ENCODE peak calls at places on chromosomes 12 and 14, in four cellular contexts. One of them, this sample, is unnamed.

GRCh38 chr12:75591628-75592027 is 80.2 kb upstream of the KRR1 start:
- DNase-seq in SK-N-SH: peak
- DNase-seq in K562: no peak
- DNase-seq in H1: no peak
- DNase-seq in this sample: no peak

GRCh38 chr12:80129895-80130535 is 30.7 kb downstream of the OTOGL start:
- DNase-seq in K562: no peak
- DNase-seq in SK-N-SH: no peak
- DNase-seq in H1: no peak
- DNase-seq in this sample: no peak

GRCh38 chr14:99472937-99473336 is 7.7 kb downstream of the SETD3 start:
- DNase-seq in H1: no peak
- DNase-seq in K562: no peak
- DNase-seq in SK-N-SH: no peak
- DNase-seq in this sample: no peak

GRCh38 chr12:122944588-122944987 is 21.7 kb downstream of the ABCB9 start:
- DNase-seq in H1: no peak
- DNase-seq in K562: no peak
- DNase-seq in SK-N-SH: no peak
- DNase-seq in this sample: no peak

GRCh38 chr14:106506901-106507305 is 980.5 kb downstream of the TMEM121 start:
- DNase-seq in K562: no peak
- DNase-seq in H1: no peak
- DNase-seq in SK-N-SH: no peak
- DNase-seq in this sample: no peak

GRCh38 chr14:34254596-34254995 is 207.4 kb downstream of the SPTSSA start:
- DNase-seq in K562: no peak
- DNase-seq in SK-N-SH: no peak
- DNase-seq in H1: no peak
- DNase-seq in this sample: no peak

GRCh38 chr12:51437471-51437870 is 12.8 kb downstream of the SLC4A8 start:
- DNase-seq in SK-N-SH: no peak
- DNase-seq in H1: no peak
- DNase-seq in K562: no peak
- DNase-seq in this sample: no peak

GRCh38 chr14:75273272-75274044 is 5.2 kb upstream of the FOS start:
- DNase-seq in K562: no peak
- DNase-seq in SK-N-SH: no peak
- DNase-seq in H1: no peak
- DNase-seq in this sample: no peak

GRCh38 chr12:57195655-57196371 is 20.8 kb upstream of the NXPH4 start:
- DNase-seq in K562: no peak
- DNase-seq in H1: no peak
- DNase-seq in SK-N-SH: no peak
- DNase-seq in this sample: no peak

GRCh38 chr14:105343194-105343593 is 28.6 kb downstream of the PACS2 start:
- DNase-seq in H1: no peak
- DNase-seq in K562: no peak
- DNase-seq in SK-N-SH: peak
- DNase-seq in this sample: no peak

GRCh38 chr14:101019541-101019940 is 116.0 kb upstream of the RTL1 start:
- DNase-seq in K562: peak
- DNase-seq in H1: peak
- DNase-seq in SK-N-SH: no peak
- DNase-seq in this sample: peak

GRCh38 chr14:22190411-22191191 is 398.4 kb downstream of the DAD1 start:
- DNase-seq in K562: no peak
- DNase-seq in H1: no peak
- DNase-seq in SK-N-SH: no peak
- DNase-seq in this sample: no peak

DNA sequence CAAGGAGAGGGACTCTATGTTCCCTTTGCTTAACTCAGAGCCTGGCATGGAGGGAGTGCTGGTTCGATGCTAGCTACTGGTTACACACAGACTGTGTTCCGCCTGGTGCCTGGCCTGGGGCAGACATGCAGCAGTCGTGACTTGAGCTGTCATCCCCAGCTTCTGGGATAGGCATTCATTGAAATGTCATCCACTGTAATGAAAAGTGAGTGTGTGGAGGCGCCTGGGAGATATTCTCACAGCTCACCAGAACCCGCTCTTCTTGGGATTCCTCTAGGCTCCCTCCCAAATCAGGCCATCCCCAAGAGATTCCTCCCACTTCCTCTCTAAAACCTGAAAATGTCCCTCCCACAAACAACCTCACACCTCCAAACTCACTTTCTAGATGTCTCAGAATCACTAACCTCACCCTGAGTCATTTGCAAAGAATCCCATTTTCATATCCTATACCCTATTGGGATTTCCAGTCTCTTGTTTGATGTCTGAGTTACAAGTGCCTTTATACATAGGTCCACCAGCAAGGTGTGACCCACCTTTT is 82.8 kb downstream of the CRACR2A start:
- DNase-seq in K562: no peak
- DNase-seq in H1: no peak
- DNase-seq in SK-N-SH: no peak
- DNase-seq in this sample: no peak
- TF ChIP-seq TEAD4 in K562: no peak
- TF ChIP-seq TEAD4 in H1: no peak
- TF ChIP-seq TEAD4 in SK-N-SH: no peak
- TF ChIP-seq TEAD4 in this sample: no peak

DNA sequence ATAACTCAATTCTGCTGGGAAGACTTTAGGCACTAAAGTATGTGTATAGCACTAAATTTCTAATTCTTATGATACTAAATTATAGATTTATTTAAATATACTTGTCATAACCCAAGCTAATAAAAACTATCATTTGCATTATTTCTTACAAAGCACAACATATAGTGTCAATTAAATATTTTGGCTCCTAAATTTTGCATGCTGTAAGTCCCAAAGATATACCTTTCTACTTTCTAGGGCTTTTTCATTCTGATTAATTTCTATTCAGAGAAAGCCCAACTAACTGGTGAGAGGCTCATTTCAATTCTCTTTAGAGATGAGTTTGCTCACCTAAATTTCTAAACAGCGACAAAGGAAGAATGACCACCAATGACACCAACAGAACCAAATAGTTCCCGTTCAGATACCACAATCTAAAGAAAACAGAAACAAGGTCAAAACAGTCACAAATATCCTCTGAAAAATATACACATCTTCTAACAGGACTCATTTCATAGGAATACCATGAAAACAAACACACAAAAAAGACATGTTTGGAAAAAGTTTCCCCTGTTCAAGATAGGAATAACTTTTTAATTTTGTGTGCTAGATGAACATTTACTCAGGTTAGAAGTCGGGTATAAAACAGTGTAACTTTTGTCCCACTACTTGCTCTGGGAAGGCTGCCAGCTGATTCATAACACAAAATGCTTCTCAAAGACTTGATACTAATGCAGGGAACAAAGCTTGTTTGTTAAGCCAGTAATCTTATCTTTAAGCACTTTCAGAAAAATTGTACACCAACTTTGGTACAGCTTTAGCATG is 7.6 kb downstream of the SLC38A2 start:
- DNase-seq in SK-N-SH: no peak
- DNase-seq in H1: no peak
- DNase-seq in K562: no peak
- DNase-seq in this sample: no peak
- TF ChIP-seq TEAD4 in SK-N-SH: no peak
- TF ChIP-seq TEAD4 in H1: no peak
- TF ChIP-seq TEAD4 in K562: no peak
- TF ChIP-seq TEAD4 in this sample: no peak

DNA sequence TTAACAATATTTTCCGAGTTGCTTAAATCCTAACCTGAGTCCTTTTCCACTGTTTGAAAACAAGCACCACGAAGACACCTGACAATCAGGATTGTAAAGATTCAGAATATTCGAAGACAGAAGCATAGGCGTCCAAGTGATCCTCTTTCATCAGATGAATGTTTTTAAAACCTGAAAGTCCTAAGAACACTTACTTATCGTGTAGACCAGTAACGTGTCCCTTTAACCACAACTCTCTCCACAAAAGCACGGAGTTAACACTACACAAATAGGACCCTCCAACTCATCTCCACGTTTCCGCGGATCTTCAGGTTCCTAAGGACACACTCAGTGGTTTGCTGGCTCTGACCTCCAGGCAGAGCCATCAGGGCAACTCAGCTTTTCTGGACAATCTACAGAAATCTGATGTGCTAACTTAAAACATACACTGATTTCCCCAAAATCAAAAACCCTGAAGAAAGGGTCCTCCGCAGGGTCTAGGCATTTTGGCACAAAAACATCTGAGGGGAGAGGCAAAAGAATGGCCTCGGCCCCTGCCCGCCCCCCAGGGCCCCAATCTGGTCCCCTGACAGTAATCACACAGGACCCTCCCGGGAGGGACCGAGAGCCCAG is 1.1 kb downstream of the DICER1 start:
- DNase-seq in K562: peak
- DNase-seq in H1: no peak
- DNase-seq in SK-N-SH: no peak
- DNase-seq in this sample: no peak
- TF ChIP-seq TEAD4 in K562: no peak
- TF ChIP-seq TEAD4 in H1: no peak
- TF ChIP-seq TEAD4 in SK-N-SH: no peak
- TF ChIP-seq TEAD4 in this sample: no peak

GRCh38 chr12:5557906-5558305 is 126.0 kb downstream of the NTF3 start:
- DNase-seq in H1: peak
- DNase-seq in SK-N-SH: no peak
- DNase-seq in K562: no peak
- DNase-seq in this sample: no peak
- TF ChIP-seq TEAD4 in H1: no peak
- TF ChIP-seq TEAD4 in SK-N-SH: no peak
- TF ChIP-seq TEAD4 in K562: no peak
- TF ChIP-seq TEAD4 in this sample: no peak

GRCh38 chr14:59407246-59407615 is 57.9 kb downstream of the GPR135 start:
- DNase-seq in K562: no peak
- DNase-seq in SK-N-SH: no peak
- DNase-seq in H1: no peak
- DNase-seq in this sample: no peak

DNA sequence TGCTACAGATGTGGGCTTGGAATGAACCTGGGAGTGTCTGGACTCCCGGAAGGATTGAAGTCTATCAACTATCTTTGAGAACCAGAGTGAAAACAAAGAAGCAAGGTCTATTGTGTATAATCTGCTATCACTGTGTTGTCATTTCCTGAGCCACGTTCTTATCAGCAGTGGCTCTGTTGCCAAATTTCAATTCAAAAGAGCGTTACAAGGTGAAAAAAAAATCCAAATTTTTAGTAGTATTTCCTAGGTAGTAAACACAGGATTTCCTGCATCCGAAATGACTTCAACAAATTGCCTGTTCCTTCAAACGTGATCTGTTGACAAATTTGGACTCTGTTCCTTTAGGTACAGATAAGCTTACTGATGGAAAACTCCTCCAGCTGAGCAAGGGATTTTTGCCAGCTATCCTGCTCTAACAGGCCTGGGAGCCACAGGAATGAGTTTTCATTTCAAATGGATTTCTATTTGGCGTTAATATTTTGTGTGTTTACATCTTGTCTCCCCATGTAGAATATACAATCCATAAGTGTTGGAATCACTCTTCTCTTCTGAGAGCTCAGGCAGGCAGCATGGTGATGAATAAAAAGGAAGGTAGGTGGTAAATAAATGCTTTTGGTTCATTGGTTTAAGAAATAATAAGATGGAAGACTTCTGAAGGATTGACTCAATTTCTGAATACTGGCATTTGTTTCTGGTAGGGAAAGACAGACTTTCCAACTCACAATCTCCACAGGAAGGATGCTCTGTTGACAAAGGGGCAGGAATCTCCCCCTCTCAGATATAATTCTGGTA is 58.5 kb downstream of the GPR135 start:
- DNase-seq in H1: no peak
- DNase-seq in K562: no peak
- DNase-seq in SK-N-SH: no peak
- DNase-seq in this sample: no peak
- TF ChIP-seq TEAD4 in H1: no peak
- TF ChIP-seq TEAD4 in K562: no peak
- TF ChIP-seq TEAD4 in SK-N-SH: no peak
- TF ChIP-seq TEAD4 in this sample: no peak

DNA sequence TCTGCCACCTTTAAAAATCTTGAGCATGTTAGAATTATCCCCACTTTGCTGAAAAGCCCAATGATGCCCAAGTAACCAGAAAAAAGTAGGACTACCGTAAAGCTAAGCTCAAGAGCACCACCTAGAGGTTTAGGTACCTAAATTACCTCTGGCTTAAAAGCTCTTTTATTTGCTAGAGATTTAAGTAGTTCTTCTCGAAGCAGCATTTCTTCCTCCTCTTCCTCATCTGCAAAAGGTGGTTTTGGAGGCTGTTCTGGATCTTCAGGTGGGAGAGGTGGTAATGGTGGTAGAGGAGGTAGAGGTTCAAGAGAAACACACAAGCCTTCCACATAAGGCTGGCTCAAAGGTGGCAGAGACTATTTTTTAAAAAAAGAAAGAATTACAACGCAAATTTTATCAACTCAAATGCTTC is 26.9 kb downstream of the ZFC3H1 start:
- DNase-seq in SK-N-SH: peak
- DNase-seq in H1: no peak
- DNase-seq in K562: peak
- DNase-seq in this sample: no peak
- TF ChIP-seq TEAD4 in SK-N-SH: no peak
- TF ChIP-seq TEAD4 in H1: no peak
- TF ChIP-seq TEAD4 in K562: no peak
- TF ChIP-seq TEAD4 in this sample: no peak

GRCh38 chr14:73457050-73457934 is 1.1 kb downstream of the NUMB start:
- DNase-seq in SK-N-SH: peak
- DNase-seq in K562: no peak
- DNase-seq in H1: peak
- DNase-seq in this sample: peak
- TF ChIP-seq TEAD4 in SK-N-SH: no peak
- TF ChIP-seq TEAD4 in K562: no peak
- TF ChIP-seq TEAD4 in H1: no peak
- TF ChIP-seq TEAD4 in this sample: no peak

GRCh38 chr12:72742560-72742959 is 470.4 kb downstream of the TRHDE start:
- DNase-seq in K562: no peak
- DNase-seq in H1: no peak
- DNase-seq in SK-N-SH: no peak
- DNase-seq in this sample: no peak

DNA sequence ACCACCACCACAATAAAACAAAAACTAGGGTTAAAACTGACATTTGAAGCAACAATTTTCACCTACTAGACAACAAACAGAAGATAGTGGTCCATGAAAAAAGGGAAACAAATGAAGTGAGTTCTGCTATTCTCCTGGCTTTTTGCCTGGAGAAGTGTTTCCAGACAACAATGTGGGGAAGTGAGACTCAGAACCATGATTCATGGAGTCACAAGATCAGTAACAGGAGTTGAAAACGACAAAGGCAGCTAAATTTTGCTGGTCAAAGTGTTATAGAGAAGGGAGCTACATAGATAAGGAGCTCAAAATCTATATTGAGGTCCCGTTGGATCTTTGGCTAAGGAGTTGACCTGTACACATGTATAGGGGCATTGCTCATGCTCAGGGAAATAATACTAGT is 475.3 kb downstream of the TRHDE start:
- DNase-seq in SK-N-SH: no peak
- DNase-seq in K562: no peak
- DNase-seq in H1: no peak
- DNase-seq in this sample: no peak
- TF ChIP-seq TEAD4 in SK-N-SH: no peak
- TF ChIP-seq TEAD4 in K562: no peak
- TF ChIP-seq TEAD4 in H1: no peak
- TF ChIP-seq TEAD4 in this sample: no peak

GRCh38 chr12:68971404-68971803 is 38.4 kb upstream of the CPM start:
- DNase-seq in K562: no peak
- DNase-seq in H1: no peak
- DNase-seq in SK-N-SH: no peak
- DNase-seq in this sample: no peak
- TF ChIP-seq TEAD4 in K562: no peak
- TF ChIP-seq TEAD4 in H1: no peak
- TF ChIP-seq TEAD4 in SK-N-SH: no peak
- TF ChIP-seq TEAD4 in this sample: no peak

This sample was measured in WTC11.